ENCODE peak calls at places on chromosomes 6 and 20, in ten cellular contexts. B, U, Q, D, W, K, S, Y, R and H are unnamed samples.

GRCh38 chr6:111686249-111686997 is 80.7 kb upstream of the TRAF3IP2 start:
- DNase-seq in B (no peak), U (peak; percentile 44), Q (peak; percentile 45), D (no peak), W (no peak), K (no peak), S (no peak), Y (peak; percentile 50), R (no peak), H (peak; percentile 49)

GRCh38 chr6:130848945-130849344 is 21.7 kb downstream of the SMLR1 start:
- DNase-seq in B (no peak), U (no peak), Q (no peak), D (no peak), W (no peak), K (no peak), S (no peak), Y (no peak), R (no peak), H (no peak)

GRCh38 chr20:40525356-40525755 is 163.7 kb downstream of the MAFB start:
- DNase-seq in B (no peak), U (no peak), Q (no peak), D (no peak), W (no peak), K (no peak), S (no peak), Y (no peak), R (peak; percentile 53), H (no peak)

GRCh38 chr6:150068173-150068785 is 642 bp downstream of the ULBP3 start:
- DNase-seq in B (no peak), U (no peak), Q (no peak), D (no peak), W (no peak), K (no peak), S (no peak), Y (no peak), R (no peak), H (no peak)

GRCh38 chr6:159085396-159085895 is 40.7 kb upstream of the TAGAP start:
- DNase-seq in B (no peak), U (no peak), Q (no peak), D (no peak), W (no peak), K (no peak), S (no peak), Y (no peak), R (no peak), H (no peak)

GRCh38 chr6:13261464-13261994 is 66.8 kb downstream of the TBC1D7 start:
- DNase-seq in B (no peak), U (no peak), Q (no peak), D (no peak), W (peak; percentile 19), K (no peak), S (no peak), Y (no peak), R (no peak), H (no peak)

GRCh38 chr6:130760006-130760405 is 67.2 kb upstream of the SMLR1 start:
- DNase-seq in B (peak; percentile 44), U (no peak), Q (no peak), D (no peak), W (no peak), K (no peak), S (no peak), Y (peak; percentile 4), R (peak; percentile 54), H (peak; percentile 71)

GRCh38 chr6:84432616-84433015 is 205.2 kb upstream of the CEP162 start:
- DNase-seq in B (no peak), U (no peak), Q (no peak), D (no peak), W (no peak), K (no peak), S (no peak), Y (no peak), R (peak; percentile 87), H (no peak)

GRCh38 chr6:168196385-168196860 is 117.4 kb upstream of the FRMD1 start:
- DNase-seq in B (no peak), U (no peak), Q (peak; percentile 82), D (peak; percentile 76), W (no peak), K (no peak), S (no peak), Y (no peak), R (peak; percentile 45), H (no peak)

GRCh38 chr20:48025061-48025515 is 239.8 kb upstream of the SULF2 start:
- DNase-seq in B (no peak), U (peak; percentile 85), Q (no peak), D (no peak), W (no peak), K (peak; percentile 77), S (peak; percentile 69), Y (peak; percentile 76), R (peak; percentile 95), H (peak; percentile 72)

GRCh38 chr6:87029711-87030314 is 65.1 kb downstream of the CGA start:
- DNase-seq in B (peak; percentile 61), U (no peak), Q (no peak), D (no peak), W (no peak), K (no peak), S (no peak), Y (peak; percentile 51), R (peak; percentile 70), H (no peak)

GRCh38 chr6:87702589-87702945 is 534 bp upstream of the AKIRIN2 start:
- DNase-seq in B (peak; percentile 52), U (no peak), Q (no peak), D (no peak), W (no peak), K (no peak), S (no peak), Y (peak; percentile 44), R (peak; percentile 74), H (peak; percentile 57)

DNA sequence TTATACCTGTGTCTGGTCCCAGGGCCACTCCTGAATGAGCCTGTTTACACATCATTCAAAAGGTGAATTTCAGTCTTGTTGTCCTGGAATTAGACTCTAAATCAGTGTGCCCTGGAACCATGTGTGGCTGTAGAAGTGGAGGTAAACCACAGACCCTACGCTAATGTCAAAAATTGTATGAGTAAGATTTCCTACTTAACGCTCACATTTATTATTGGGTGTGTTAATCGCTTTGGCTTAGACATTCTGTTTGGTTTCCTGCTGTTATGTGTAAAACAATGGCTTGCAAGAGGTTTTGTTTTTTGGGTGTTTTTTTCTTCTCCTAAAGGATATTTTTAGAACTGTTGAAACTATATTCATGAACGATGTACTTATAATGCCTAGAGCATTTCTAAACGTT is 19.3 kb downstream of the PLCB1 start:
- DNase-seq in B (no peak), U (no peak), Q (no peak), D (no peak), W (no peak), K (no peak), S (no peak), Y (no peak), R (peak; percentile 40), H (no peak)
- H3K4me3 ChIP-seq in B (no peak overlapping the region), U (no peak overlapping the region), Q (no peak overlapping the region), D (no peak overlapping the region), W (no peak overlapping the region), K (no peak overlapping the region), S (no peak overlapping the region), Y (no peak overlapping the region), R (no peak overlapping the region), H (no peak overlapping the region)

GRCh38 chr6:136564170-136564569 is 13.9 kb upstream of the MAP7 start:
- DNase-seq in B (no peak), U (no peak), Q (no peak), D (no peak), W (no peak), K (no peak), S (no peak), Y (no peak), R (no peak), H (no peak)

GRCh38 chr6:136566851-136567250 is 16.6 kb upstream of the MAP7 start:
- DNase-seq in B (no peak), U (no peak), Q (no peak), D (no peak), W (no peak), K (no peak), S (no peak), Y (no peak), R (no peak), H (no peak)

GRCh38 chr6:136566007-136566487 is 15.8 kb upstream of the MAP7 start:
- DNase-seq in B (no peak), U (no peak), Q (peak; percentile 21), D (peak; percentile 64), W (no peak), K (no peak), S (no peak), Y (no peak), R (no peak), H (no peak)

GRCh38 chr6:136563386-136564152 is 13.3 kb upstream of the MAP7 start:
- DNase-seq in B (no peak), U (no peak), Q (no peak), D (no peak), W (no peak), K (no peak), S (no peak), Y (no peak), R (no peak), H (no peak)

DNA sequence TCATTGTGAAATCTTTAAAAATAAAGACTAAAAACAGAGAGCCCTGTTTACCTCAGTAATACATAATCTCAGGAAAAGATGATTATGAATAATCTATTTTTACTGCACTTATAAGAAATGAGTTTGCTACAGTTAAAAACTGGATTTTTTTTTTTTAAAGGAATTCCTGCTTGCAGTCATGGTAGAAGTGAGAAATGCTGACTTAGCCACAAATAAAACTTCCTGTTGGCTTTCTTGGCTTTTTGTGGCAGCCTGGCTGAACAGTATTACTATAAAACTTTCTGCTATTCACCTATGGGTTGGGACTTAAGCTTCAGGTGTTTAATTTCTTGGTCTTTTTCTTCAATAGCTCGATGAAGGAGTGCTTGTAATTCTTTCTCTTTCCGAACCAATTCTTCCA is 12.0 kb upstream of the MAP7 start:
- DNase-seq in B (no peak), U (no peak), Q (no peak), D (no peak), W (no peak), K (no peak), S (no peak), Y (no peak), R (no peak), H (no peak)
- H3K27me3 ChIP-seq in B (no peaks in the 10 kb centered on the region), U (no peaks in the 10 kb centered on the region), Q (no peaks in the 10 kb centered on the region), D (no peaks in the 10 kb centered on the region), W (no peaks in the 10 kb centered on the region), K (no peaks in the 10 kb centered on the region), S (no peaks in the 10 kb centered on the region), Y (no peaks in the 10 kb centered on the region), R (no peaks in the 10 kb centered on the region), H (no peaks in the 10 kb centered on the region)

GRCh38 chr6:89942601-89943000 is 48.3 kb downstream of the GJA10 start:
- DNase-seq in B (no peak), U (no peak), Q (no peak), D (no peak), W (no peak), K (no peak), S (no peak), Y (no peak), R (no peak), H (no peak)
- H3K36me3 ChIP-seq in B (no peaks in the 10 kb centered on the region), U (no peaks in the 10 kb centered on the region), Q (no peaks in the 10 kb centered on the region), D (no peaks in the 10 kb centered on the region), W (peaks cover 10% of the 10 kb centered on the region), K (no peaks in the 10 kb centered on the region), S (no peaks in the 10 kb centered on the region), Y (no peaks in the 10 kb centered on the region), R (no peaks in the 10 kb centered on the region), H (no peaks in the 10 kb centered on the region)

DNA sequence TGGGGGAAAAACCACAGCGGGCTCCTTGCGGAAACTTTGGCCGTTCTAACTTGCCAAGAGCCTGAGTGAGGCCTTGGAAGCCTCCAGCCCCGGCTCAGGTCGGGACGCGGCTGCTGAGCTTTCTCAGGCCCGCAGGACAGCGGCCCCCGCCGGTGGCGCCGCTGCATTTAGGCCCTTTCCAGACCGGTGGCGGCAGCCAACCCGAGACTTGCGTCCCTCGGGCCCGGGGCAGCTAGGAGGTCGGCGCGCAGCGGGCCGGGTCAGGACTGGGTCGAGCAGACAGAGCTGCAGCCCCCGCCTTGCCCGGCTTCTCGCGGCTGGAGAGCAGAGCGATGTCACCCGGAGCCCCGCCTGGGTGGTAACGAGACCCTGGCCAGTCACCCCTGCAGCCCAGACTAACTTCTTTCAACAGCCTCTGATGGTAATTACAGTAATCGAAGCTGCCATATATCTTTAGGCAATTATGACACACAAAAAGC is 2.7 kb downstream of the NR2E1 start:
- DNase-seq in B (no peak), U (no peak), Q (peak; percentile 56), D (peak; percentile 71), W (no peak), K (no peak), S (peak; percentile 42), Y (peak; percentile 74), R (peak; percentile 28), H (peak; percentile 88)
- H3K4me3 ChIP-seq in B (no peak overlapping the region), U (no peak overlapping the region), Q (peak overlapping the region; percentile 3), D (peak overlapping the region; percentile 26), W (peak overlapping the region; percentile 24), K (no peak overlapping the region), S (peak overlapping the region; percentile 52), Y (no peak overlapping the region), R (no peak overlapping the region), H (no peak overlapping the region)